ENCODE peak calls at places on chromosomes 6 and 20, in seven cellular contexts. One of them, this sample, is unnamed.

GRCh38 chr6:129490551-129491245 is 219.3 kb downstream of the ARHGAP18 start:
- DNase-seq in IMR-90: peak; percentile 98
- DNase-seq in AG09319: peak; percentile 86
- DNase-seq in bronchial epithelial cell: peak; percentile 98
- DNase-seq in activated B cell treated with CpG ODN at 0.5 μM for 24 hours: no peak
- DNase-seq in astrocyte of the spinal cord: peak; percentile 98
- DNase-seq in neural crest cell: no peak
- DNase-seq in this sample: peak; percentile 83

GRCh38 chr6:144223686-144224085 is 61.4 kb upstream of the UTRN start:
- DNase-seq in IMR-90: no peak
- DNase-seq in AG09319: no peak
- DNase-seq in bronchial epithelial cell: no peak
- DNase-seq in activated B cell treated with CpG ODN at 0.5 μM for 24 hours: no peak
- DNase-seq in astrocyte of the spinal cord: no peak
- DNase-seq in neural crest cell: no peak
- DNase-seq in this sample: no peak

GRCh38 chr20:63461364-63461763 is 11.1 kb downstream of the KCNQ2 start:
- DNase-seq in IMR-90: no peak
- DNase-seq in AG09319: no peak
- DNase-seq in bronchial epithelial cell: no peak
- DNase-seq in activated B cell treated with CpG ODN at 0.5 μM for 24 hours: no peak
- DNase-seq in astrocyte of the spinal cord: no peak
- DNase-seq in neural crest cell: no peak
- DNase-seq in this sample: no peak

GRCh38 chr6:144265061-144265357 is 20.1 kb upstream of the UTRN start:
- DNase-seq in IMR-90: peak; percentile 35
- DNase-seq in AG09319: no peak
- DNase-seq in bronchial epithelial cell: no peak
- DNase-seq in activated B cell treated with CpG ODN at 0.5 μM for 24 hours: no peak
- DNase-seq in astrocyte of the spinal cord: peak; percentile 32
- DNase-seq in neural crest cell: no peak
- DNase-seq in this sample: no peak

GRCh38 chr20:33914871-33915270 is 78.8 kb upstream of the RALY start:
- DNase-seq in IMR-90: peak; percentile 94
- DNase-seq in AG09319: no peak
- DNase-seq in bronchial epithelial cell: peak; percentile 77
- DNase-seq in activated B cell treated with CpG ODN at 0.5 μM for 24 hours: no peak
- DNase-seq in astrocyte of the spinal cord: peak; percentile 92
- DNase-seq in neural crest cell: no peak
- DNase-seq in this sample: no peak

GRCh38 chr20:17598013-17598550 is 28.2 kb downstream of the DSTN start:
- DNase-seq in IMR-90: no peak
- DNase-seq in AG09319: no peak
- DNase-seq in bronchial epithelial cell: no peak
- DNase-seq in activated B cell treated with CpG ODN at 0.5 μM for 24 hours: no peak
- DNase-seq in astrocyte of the spinal cord: no peak
- DNase-seq in neural crest cell: no peak
- DNase-seq in this sample: no peak

GRCh38 chr6:168169624-168170023 is 90.6 kb upstream of the FRMD1 start:
- DNase-seq in IMR-90: no peak
- DNase-seq in AG09319: no peak
- DNase-seq in bronchial epithelial cell: no peak
- DNase-seq in activated B cell treated with CpG ODN at 0.5 μM for 24 hours: no peak
- DNase-seq in astrocyte of the spinal cord: no peak
- DNase-seq in neural crest cell: no peak
- DNase-seq in this sample: no peak

GRCh38 chr6:143457563-143458359 is 7.2 kb downstream of the PEX3 start:
- DNase-seq in IMR-90: peak; percentile 21
- DNase-seq in AG09319: no peak
- DNase-seq in bronchial epithelial cell: peak; percentile 46
- DNase-seq in activated B cell treated with CpG ODN at 0.5 μM for 24 hours: no peak
- DNase-seq in astrocyte of the spinal cord: peak; percentile 8
- DNase-seq in neural crest cell: no peak
- DNase-seq in this sample: no peak

GRCh38 chr6:128275681-128276080 is 244.7 kb downstream of the PTPRK start:
- DNase-seq in IMR-90: no peak
- DNase-seq in AG09319: no peak
- DNase-seq in bronchial epithelial cell: peak; percentile 65
- DNase-seq in activated B cell treated with CpG ODN at 0.5 μM for 24 hours: no peak
- DNase-seq in astrocyte of the spinal cord: no peak
- DNase-seq in neural crest cell: no peak
- DNase-seq in this sample: no peak

GRCh38 chr6:155701342-155701741 is 245.7 kb upstream of the NOX3 start:
- DNase-seq in IMR-90: no peak
- DNase-seq in AG09319: no peak
- DNase-seq in bronchial epithelial cell: no peak
- DNase-seq in activated B cell treated with CpG ODN at 0.5 μM for 24 hours: no peak
- DNase-seq in astrocyte of the spinal cord: no peak
- DNase-seq in neural crest cell: no peak
- DNase-seq in this sample: no peak

GRCh38 chr6:22765015-22765414 is 195.6 kb downstream of the HDGFL1 start:
- DNase-seq in IMR-90: peak; percentile 61
- DNase-seq in AG09319: no peak
- DNase-seq in bronchial epithelial cell: peak; percentile 53
- DNase-seq in activated B cell treated with CpG ODN at 0.5 μM for 24 hours: no peak
- DNase-seq in astrocyte of the spinal cord: peak; percentile 64
- DNase-seq in neural crest cell: no peak
- DNase-seq in this sample: no peak

GRCh38 chr6:10202111-10202510 is 212.8 kb downstream of the TFAP2A start:
- DNase-seq in IMR-90: no peak
- DNase-seq in AG09319: no peak
- DNase-seq in bronchial epithelial cell: peak; percentile 10
- DNase-seq in activated B cell treated with CpG ODN at 0.5 μM for 24 hours: no peak
- DNase-seq in astrocyte of the spinal cord: no peak
- DNase-seq in neural crest cell: no peak
- DNase-seq in this sample: no peak

DNA sequence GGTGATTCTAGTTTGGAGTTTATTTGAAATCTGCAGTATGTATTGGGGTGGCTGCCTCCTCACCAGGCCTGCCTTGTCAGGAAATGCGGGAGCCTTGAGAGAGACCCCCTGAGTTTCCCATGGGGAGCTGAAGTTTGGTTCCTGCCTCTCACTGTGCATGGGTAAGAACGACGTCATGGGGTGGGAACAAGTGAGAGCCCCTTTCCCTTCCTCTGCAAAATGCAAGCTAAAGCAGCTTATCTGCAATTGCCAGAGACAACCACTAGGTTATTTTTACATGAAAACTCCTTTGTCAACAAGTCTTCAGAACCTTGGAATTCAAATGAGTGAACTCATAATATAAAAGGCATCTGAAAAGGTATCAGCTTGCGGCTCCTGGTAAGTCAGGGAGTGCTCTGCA is 58.4 kb downstream of the TMEM170B start:
- DNase-seq in IMR-90: peak; percentile 34
- DNase-seq in AG09319: no peak
- DNase-seq in bronchial epithelial cell: peak; percentile 20
- DNase-seq in activated B cell treated with CpG ODN at 0.5 μM for 24 hours: no peak
- DNase-seq in astrocyte of the spinal cord: peak; percentile 31
- DNase-seq in neural crest cell: no peak
- DNase-seq in this sample: no peak
- TF ChIP-seq CTCF in IMR-90: peak; percentile 17
- TF ChIP-seq CTCF in AG09319: no peak
- TF ChIP-seq CTCF in bronchial epithelial cell: peak; percentile 5
- TF ChIP-seq CTCF in activated B cell treated with CpG ODN at 0.5 μM for 24 hours: no peak
- TF ChIP-seq CTCF in astrocyte of the spinal cord: peak; percentile 37
- TF ChIP-seq CTCF in neural crest cell: peak; percentile 36
- TF ChIP-seq CTCF in this sample: peak; percentile 47

GRCh38 chr20:37757550-37757949 is 63.7 kb downstream of the CTNNBL1 start:
- DNase-seq in IMR-90: no peak
- DNase-seq in AG09319: no peak
- DNase-seq in bronchial epithelial cell: no peak
- DNase-seq in activated B cell treated with CpG ODN at 0.5 μM for 24 hours: no peak
- DNase-seq in astrocyte of the spinal cord: no peak
- DNase-seq in neural crest cell: no peak
- DNase-seq in this sample: no peak
- TF ChIP-seq CTCF in IMR-90: no peak
- TF ChIP-seq CTCF in AG09319: no peak
- TF ChIP-seq CTCF in bronchial epithelial cell: peak; percentile 20
- TF ChIP-seq CTCF in activated B cell treated with CpG ODN at 0.5 μM for 24 hours: no peak
- TF ChIP-seq CTCF in astrocyte of the spinal cord: peak; percentile 15
- TF ChIP-seq CTCF in neural crest cell: no peak
- TF ChIP-seq CTCF in this sample: no peak

DNA sequence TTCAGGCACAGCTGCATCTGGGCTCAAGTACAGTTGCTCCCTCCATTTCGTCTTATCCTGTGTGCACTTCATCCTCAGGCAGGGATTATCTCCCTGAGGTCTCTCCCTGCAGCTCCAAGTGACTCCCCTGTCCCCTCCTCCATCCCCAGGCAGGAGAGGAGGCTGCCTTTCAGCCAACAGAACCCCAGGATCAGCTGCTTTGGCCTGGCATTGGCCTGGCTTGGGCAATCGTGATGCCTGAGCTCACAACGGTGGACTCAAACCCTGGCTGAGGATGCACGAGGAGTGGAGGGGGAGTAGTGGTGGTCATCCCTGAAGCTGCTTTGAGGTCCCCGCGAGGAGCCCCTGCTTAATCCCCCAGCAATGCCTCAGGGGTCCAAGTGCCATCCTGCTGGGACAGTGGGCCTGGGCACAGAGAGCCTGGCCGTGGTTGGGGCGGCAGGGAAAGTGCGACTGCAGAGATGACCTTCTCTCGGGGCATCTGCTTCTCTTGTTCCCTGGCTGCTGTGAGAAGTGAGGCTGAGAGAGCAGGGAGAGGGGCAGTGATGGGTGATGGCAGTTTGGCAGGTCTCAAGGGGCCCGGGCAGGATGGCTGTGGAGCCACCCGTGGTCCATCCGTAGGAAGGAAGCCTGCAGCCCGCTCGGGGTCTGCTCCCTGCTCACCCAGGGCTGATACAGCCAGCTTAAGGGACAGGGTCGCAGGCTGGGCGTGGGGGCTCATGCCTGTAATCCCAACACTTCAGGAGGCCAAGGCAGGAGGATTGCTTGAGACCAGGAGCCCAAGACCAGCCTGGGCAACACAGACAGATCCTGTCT is 6.0 kb upstream of the HRH3 start:
- DNase-seq in IMR-90: no peak
- DNase-seq in AG09319: no peak
- DNase-seq in bronchial epithelial cell: no peak
- DNase-seq in activated B cell treated with CpG ODN at 0.5 μM for 24 hours: no peak
- DNase-seq in astrocyte of the spinal cord: no peak
- DNase-seq in neural crest cell: no peak
- DNase-seq in this sample: no peak
- TF ChIP-seq CTCF in IMR-90: no peak
- TF ChIP-seq CTCF in AG09319: no peak
- TF ChIP-seq CTCF in bronchial epithelial cell: no peak
- TF ChIP-seq CTCF in activated B cell treated with CpG ODN at 0.5 μM for 24 hours: no peak
- TF ChIP-seq CTCF in astrocyte of the spinal cord: no peak
- TF ChIP-seq CTCF in neural crest cell: no peak
- TF ChIP-seq CTCF in this sample: no peak

GRCh38 chr6:7245668-7246393 is 67.2 kb downstream of the SSR1 start:
- DNase-seq in IMR-90: no peak
- DNase-seq in AG09319: no peak
- DNase-seq in bronchial epithelial cell: no peak
- DNase-seq in activated B cell treated with CpG ODN at 0.5 μM for 24 hours: no peak
- DNase-seq in astrocyte of the spinal cord: no peak
- DNase-seq in neural crest cell: no peak
- DNase-seq in this sample: no peak

GRCh38 chr6:7242835-7243187 is 70.2 kb downstream of the SSR1 start:
- DNase-seq in IMR-90: no peak
- DNase-seq in AG09319: no peak
- DNase-seq in bronchial epithelial cell: no peak
- DNase-seq in activated B cell treated with CpG ODN at 0.5 μM for 24 hours: no peak
- DNase-seq in astrocyte of the spinal cord: no peak
- DNase-seq in neural crest cell: no peak
- DNase-seq in this sample: no peak

GRCh38 chr6:7241709-7242645 is 71.0 kb downstream of the SSR1 start:
- DNase-seq in IMR-90: peak; percentile 48
- DNase-seq in AG09319: no peak
- DNase-seq in bronchial epithelial cell: no peak
- DNase-seq in activated B cell treated with CpG ODN at 0.5 μM for 24 hours: no peak
- DNase-seq in astrocyte of the spinal cord: peak; percentile 52
- DNase-seq in neural crest cell: no peak
- DNase-seq in this sample: peak; percentile 32

GRCh38 chr6:7241160-7241559 is 71.8 kb downstream of the SSR1 start:
- DNase-seq in IMR-90: no peak
- DNase-seq in AG09319: no peak
- DNase-seq in bronchial epithelial cell: no peak
- DNase-seq in activated B cell treated with CpG ODN at 0.5 μM for 24 hours: no peak
- DNase-seq in astrocyte of the spinal cord: no peak
- DNase-seq in neural crest cell: no peak
- DNase-seq in this sample: peak; percentile 5

GRCh38 chr6:7243188-7243942 is 69.6 kb downstream of the SSR1 start:
- DNase-seq in IMR-90: peak; percentile 64
- DNase-seq in AG09319: no peak
- DNase-seq in bronchial epithelial cell: peak; percentile 66
- DNase-seq in activated B cell treated with CpG ODN at 0.5 μM for 24 hours: no peak
- DNase-seq in astrocyte of the spinal cord: peak; percentile 71
- DNase-seq in neural crest cell: peak; percentile 53
- DNase-seq in this sample: peak; percentile 39
- TF ChIP-seq CTCF in IMR-90: peak; percentile 90
- TF ChIP-seq CTCF in AG09319: peak; percentile 91
- TF ChIP-seq CTCF in bronchial epithelial cell: peak; percentile 81
- TF ChIP-seq CTCF in activated B cell treated with CpG ODN at 0.5 μM for 24 hours: peak; percentile 85
- TF ChIP-seq CTCF in astrocyte of the spinal cord: peak; percentile 87
- TF ChIP-seq CTCF in neural crest cell: peak; percentile 94
- TF ChIP-seq CTCF in this sample: peak; percentile 91

DNA sequence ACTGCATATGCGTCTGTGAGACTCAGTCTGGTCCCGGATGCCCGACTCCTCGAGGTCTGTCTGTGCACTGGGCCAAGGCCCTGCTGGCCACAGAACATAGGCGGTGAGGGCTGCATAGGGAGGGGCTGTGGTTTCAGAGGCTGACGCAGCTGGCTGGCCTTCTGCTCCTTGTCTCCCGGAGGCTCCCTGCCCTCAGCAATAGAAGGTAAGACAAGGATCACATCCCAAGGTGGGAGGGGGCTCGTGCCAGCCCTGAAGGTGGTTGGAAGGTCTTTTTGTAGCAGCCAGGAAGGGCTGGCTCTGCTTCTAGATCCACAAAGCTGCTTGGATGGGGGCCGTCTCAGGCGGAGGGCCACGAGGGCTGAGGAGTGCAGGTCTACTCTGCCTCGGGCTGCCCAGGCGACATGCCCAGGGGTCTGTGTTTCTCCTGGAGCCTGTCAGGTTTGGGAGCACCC is 239.8 kb upstream of the SULF2 start:
- DNase-seq in IMR-90: peak; percentile 29
- DNase-seq in AG09319: peak; percentile 80
- DNase-seq in bronchial epithelial cell: no peak
- DNase-seq in activated B cell treated with CpG ODN at 0.5 μM for 24 hours: no peak
- DNase-seq in astrocyte of the spinal cord: peak; percentile 70
- DNase-seq in neural crest cell: no peak
- DNase-seq in this sample: no peak
- TF ChIP-seq CTCF in IMR-90: no peak
- TF ChIP-seq CTCF in AG09319: no peak
- TF ChIP-seq CTCF in bronchial epithelial cell: no peak
- TF ChIP-seq CTCF in activated B cell treated with CpG ODN at 0.5 μM for 24 hours: no peak
- TF ChIP-seq CTCF in astrocyte of the spinal cord: no peak
- TF ChIP-seq CTCF in neural crest cell: no peak
- TF ChIP-seq CTCF in this sample: no peak

DNA sequence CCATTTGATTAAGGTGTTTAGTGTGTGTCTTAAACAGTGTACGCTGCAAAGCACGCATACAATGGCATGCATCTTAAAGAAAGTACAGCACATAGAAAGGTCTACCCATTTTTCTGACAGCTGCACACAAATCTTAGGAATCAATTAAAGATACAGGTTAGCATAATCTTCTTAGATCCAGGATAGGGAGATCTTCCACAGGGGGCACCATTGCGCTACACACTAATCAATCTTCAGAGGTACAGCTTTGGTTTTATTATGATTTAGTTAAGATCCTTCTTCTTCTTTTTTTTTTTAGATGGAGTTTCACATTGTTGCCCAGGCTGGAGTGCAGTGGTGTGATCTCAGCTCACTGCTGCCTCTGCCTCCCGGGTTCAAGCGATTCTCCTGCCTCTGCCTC is 63.7 kb upstream of the BEND3 start:
- DNase-seq in IMR-90: peak; percentile 8
- DNase-seq in AG09319: peak; percentile 10
- DNase-seq in bronchial epithelial cell: peak; percentile 21
- DNase-seq in activated B cell treated with CpG ODN at 0.5 μM for 24 hours: no peak
- DNase-seq in astrocyte of the spinal cord: no peak
- DNase-seq in neural crest cell: peak; percentile 12
- DNase-seq in this sample: no peak
- TF ChIP-seq CTCF in IMR-90: peak; percentile 27
- TF ChIP-seq CTCF in AG09319: peak; percentile 34
- TF ChIP-seq CTCF in bronchial epithelial cell: peak; percentile 21
- TF ChIP-seq CTCF in activated B cell treated with CpG ODN at 0.5 μM for 24 hours: no peak
- TF ChIP-seq CTCF in astrocyte of the spinal cord: no peak
- TF ChIP-seq CTCF in neural crest cell: peak; percentile 44
- TF ChIP-seq CTCF in this sample: no peak

This sample was measured in CD14-positive monocyte.